ENCODE peak calls at places on chromosomes 6 and 20, in seven cellular contexts. N is mesendoderm, R is H9, H is mesenchymal stem cell, I is trophoblast cell, U is IMR-90, A is H1. T is an unnamed sample. For H3K4me1, the result is how much of the 10 kb centered on the place peaks cover.

GRCh38 chr6:128981716-128982115 is 98.8 kb downstream of the LAMA2 start:
- DNase-seq in H (peak), N (peak), A (no peak), I (peak), U (no peak), R (no peak), T (no peak)

GRCh38 chr6:145886228-145886956 is 71.8 kb upstream of the FBXO30 start:
- DNase-seq in H (peak), I (no peak), U (peak), N (no peak), A (no peak), R (no peak), T (no peak)

GRCh38 chr6:125182237-125183018 is 28.9 kb downstream of the TPD52L1 start:
- DNase-seq in N (no peak), R (no peak), A (no peak), U (no peak), H (no peak), I (no peak), T (no peak)

GRCh38 chr6:150492507-150492906 is 107.2 kb upstream of the PLEKHG1 start:
- DNase-seq in U (no peak), R (peak), H (no peak), A (no peak), N (no peak), I (no peak), T (no peak)

GRCh38 chr20:41497186-41497895 is 120.8 kb downstream of the CHD6 start:
- DNase-seq in I (peak), U (peak), R (no peak), A (no peak), H (peak), N (no peak), T (no peak)

GRCh38 chr6:32849126-32849525 is 4.4 kb downstream of the TAP1 start:
- DNase-seq in R (no peak), I (no peak), H (no peak), N (no peak), A (no peak), U (no peak), T (no peak)

GRCh38 chr6:146892613-146893401 is 294.0 kb downstream of the ADGB start:
- DNase-seq in U (peak), I (peak), R (no peak), H (peak), A (no peak), N (peak), T (no peak)

GRCh38 chr20:47557791-47558190 is 56.1 kb downstream of the NCOA3 start:
- DNase-seq in U (peak), N (no peak), I (no peak), R (no peak), H (no peak), A (no peak), T (no peak)

GRCh38 chr6:57305754-57306153 is 11.7 kb upstream of the PRIM2 start:
- DNase-seq in A (no peak), H (no peak), U (peak), N (no peak), I (no peak), R (no peak), T (no peak)

GRCh38 chr6:25660512-25660911 is 8.5 kb downstream of the SCGN start:
- DNase-seq in U (peak), A (no peak), R (no peak), N (peak), H (peak), I (peak), T (no peak)

GRCh38 chr6:41028618-41029486 is 10.2 kb downstream of the UNC5CL start:
- DNase-seq in H (no peak), U (no peak), I (no peak), R (peak), A (no peak), N (peak), T (no peak)

GRCh38 chr6:149566372-149567193 is at the start of gene GINM1:
- DNase-seq in N (peak), H (peak), U (peak), I (peak), R (peak), A (no peak), T (no peak)

GRCh38 chr20:45444050-45444449 is 25.5 kb upstream of the WFDC2 start:
- DNase-seq in H (no peak), U (no peak), A (no peak), R (no peak), N (no peak), I (no peak), T (no peak)

GRCh38 chr20:63500151-63500901 is 1.4 kb upstream of the EEF1A2 start:
- DNase-seq in U (no peak), R (peak), A (no peak), I (no peak), N (no peak), H (no peak), T (no peak)

GRCh38 chr6:151553416-151554158 is 59.8 kb downstream of the CCDC170 start:
- DNase-seq in N (no peak), H (no peak), R (no peak), I (no peak), U (no peak), A (no peak), T (no peak)
- H3K4me1 ChIP-seq in N (under half), H (under half), R (under half), I (under half), U (under half), A (under half), T (under half)

DNA sequence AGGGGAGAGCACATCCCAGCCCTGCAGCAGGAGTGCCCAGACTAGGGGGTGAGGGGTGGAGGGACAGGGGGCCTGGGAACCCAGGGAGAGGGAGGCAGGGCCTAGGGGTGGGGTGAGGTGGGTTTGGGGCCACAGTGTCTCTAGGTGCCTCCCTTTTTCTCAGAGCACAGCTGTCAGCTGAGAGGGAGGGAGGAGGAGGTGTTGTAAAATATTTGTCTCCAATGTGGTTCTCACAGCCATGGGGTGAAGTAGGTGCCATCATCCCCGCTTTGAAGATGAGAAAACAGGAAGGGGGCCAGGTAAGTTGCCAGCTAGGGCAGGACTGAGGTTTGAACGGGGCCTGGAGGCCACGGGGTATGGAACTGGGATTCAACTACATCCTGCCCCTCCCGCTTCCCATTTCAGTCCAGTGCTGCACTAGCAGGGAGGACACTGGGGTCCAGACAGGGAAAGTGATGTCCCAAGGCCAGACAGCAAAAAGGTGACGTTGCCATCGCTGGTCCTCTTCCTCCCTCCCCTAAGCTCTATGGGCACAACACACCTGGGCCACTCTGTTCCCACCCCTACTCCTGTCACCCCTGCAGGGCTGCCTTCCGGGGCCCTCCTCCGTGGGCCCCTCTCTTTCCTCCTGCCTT is 20.3 kb downstream of the PACSIN1 start:
- DNase-seq in A (no peak), H (no peak), R (no peak), I (no peak), U (no peak), N (no peak), T (no peak)
- H3K18ac ChIP-seq in A (no peak), H (no peak), R (no peak), I (no peak), U (no peak), N (no peak), T (no peak)

GRCh38 chr6:6395581-6396197 is 75.2 kb upstream of the F13A1 start:
- DNase-seq in A (no peak), N (no peak), I (no peak), R (no peak), U (no peak), H (no peak), T (no peak)
- H3K4me1 ChIP-seq in A (under half), N (under half), I (under half), R (under half), U (under half), H (under half), T (under half)

DNA sequence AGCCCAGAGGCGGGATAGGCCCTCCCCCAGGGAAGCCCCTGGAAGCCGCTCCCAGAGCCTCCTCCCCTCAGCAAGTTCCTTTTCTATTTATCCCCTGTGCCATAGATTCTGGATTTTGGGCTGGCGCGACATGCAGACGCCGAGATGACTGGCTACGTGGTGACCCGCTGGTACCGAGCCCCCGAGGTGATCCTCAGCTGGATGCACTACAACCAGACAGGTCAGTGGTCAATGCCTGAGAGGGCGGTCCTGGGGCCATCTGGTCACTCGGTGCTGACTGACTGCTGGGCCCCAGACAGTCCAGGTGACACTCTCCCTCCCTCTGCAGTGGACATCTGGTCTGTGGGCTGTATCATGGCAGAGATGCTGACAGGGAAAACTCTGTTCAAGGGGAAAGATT is 6.2 kb downstream of the MAPK13 start:
- DNase-seq in N (no peak), U (no peak), I (no peak), H (no peak), R (no peak), A (no peak), T (no peak)
- H3K18ac ChIP-seq in N (no peak), U (no peak), I (no peak), H (no peak), R (no peak), A (no peak), T (peak)

GRCh38 chr20:9516658-9516987 is 2.2 kb downstream of the LAMP5 start:
- DNase-seq in A (no peak), N (no peak), I (no peak), H (no peak), U (no peak), R (no peak), T (no peak)

GRCh38 chr20:9517297-9518134 is 3.1 kb downstream of the LAMP5 start:
- DNase-seq in R (no peak), A (no peak), H (no peak), U (no peak), I (no peak), N (peak), T (no peak)

GRCh38 chr20:9514461-9515210 is at the start of gene LAMP5:
- DNase-seq in A (no peak), I (no peak), R (peak), H (peak), N (peak), U (peak), T (peak)

GRCh38 chr20:9515211-9515580 is 806 bp downstream of the LAMP5 start:
- DNase-seq in R (no peak), N (no peak), I (no peak), A (no peak), H (no peak), U (no peak), T (no peak)

GRCh38 chr20:9515761-9516657 is 1.6 kb downstream of the LAMP5 start:
- DNase-seq in N (peak), H (no peak), A (no peak), R (peak), I (no peak), U (no peak), T (no peak)
- H3K4me1 ChIP-seq in N (under half), H (under half), A (under half), R (under half), I (under half), U (under half), T (under half)

DNA sequence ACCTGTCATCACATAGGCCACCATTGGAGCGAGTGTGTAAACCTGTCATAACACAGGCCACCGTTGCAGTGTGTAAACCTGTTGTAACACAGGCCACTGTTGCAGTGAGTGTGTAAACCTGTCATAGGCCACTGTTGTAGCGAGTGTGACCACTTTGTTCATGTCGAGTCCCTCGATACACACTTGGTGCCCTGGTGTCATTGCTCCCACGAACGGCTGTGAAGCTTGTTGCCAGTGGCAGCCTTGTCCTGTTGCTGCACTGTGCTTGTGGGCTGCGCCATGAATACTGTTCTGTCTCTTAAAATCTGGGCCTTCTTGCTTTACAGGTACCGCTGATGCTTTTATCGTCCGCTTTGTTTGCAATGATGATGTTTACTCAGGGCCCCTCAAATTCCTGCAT is 61.4 kb upstream of the SLC22A1 start:
- DNase-seq in I (no peak), H (no peak), N (no peak), A (no peak), U (no peak), R (no peak), T (no peak)
- H3K18ac ChIP-seq in I (no peak), H (no peak), N (no peak), A (no peak), U (no peak), R (no peak), T (no peak)

GRCh38 chr6:116022841-116023380 is 37.8 kb downstream of the FRK start:
- DNase-seq in H (no peak), I (no peak), R (no peak), N (no peak), A (no peak), U (no peak), T (no peak)
- H3K4me1 ChIP-seq in H (under half), I (under half), R (under half), N (under half), A (under half), U (under half), T (under half)

DNA sequence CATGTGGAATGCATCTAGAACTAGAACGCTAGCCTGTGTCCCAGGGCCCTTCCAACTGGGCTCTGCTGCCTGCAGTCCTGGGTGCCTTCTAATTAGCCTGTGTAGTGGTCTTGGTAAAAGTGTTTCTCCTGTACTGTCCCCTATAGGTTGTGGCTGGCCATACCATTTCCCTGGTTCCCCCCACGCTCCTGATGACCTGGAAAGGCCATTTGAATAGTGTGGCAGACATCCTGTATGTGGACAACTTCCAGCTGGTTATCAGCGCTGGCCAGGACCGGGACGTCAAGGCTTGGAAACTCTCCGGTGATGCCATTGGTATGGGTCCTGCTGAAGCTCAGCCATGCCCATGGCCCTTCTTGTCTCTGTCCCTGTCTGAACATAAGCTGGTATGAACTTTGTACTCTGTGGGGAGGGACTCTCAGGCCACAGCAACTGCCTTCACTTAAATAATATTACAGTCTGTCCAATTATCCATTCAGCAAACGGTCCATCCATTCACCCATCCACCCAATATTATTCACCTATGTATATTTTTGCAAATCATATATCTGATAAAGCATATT is 60.7 kb downstream of the SUN5 start:
- DNase-seq in R (no peak), H (no peak), U (no peak), N (no peak), I (no peak), A (no peak), T (no peak)
- H3K18ac ChIP-seq in R (no peak), H (no peak), U (no peak), N (no peak), I (no peak), A (no peak), T (no peak)

GRCh38 chr6:154230910-154231595 is 125.5 kb downstream of the IPCEF1 start:
- DNase-seq in U (no peak), N (no peak), R (no peak), I (peak), A (no peak), H (no peak), T (no peak)
- H3K4me1 ChIP-seq in U (under half), N (under half), R (under half), I (under half), A (under half), H (under half), T (under half)